ENCODE peak calls at places on chromosomes 1 and 21, in nine cellular contexts. B is stomach, K is H54, P is H1, N is tibial nerve, Q is esophagus squamous epithelium, X is NB4, W is body of pancreas, I is endothelial cell of umbilical vein. A is an unnamed sample.

GRCh38 chr1:203124546-203125317 is 2.8 kb upstream of the ADORA1 start:
- DNase-seq in B (no peak), K (no peak), P (no peak), N (no peak), Q (no peak), X (no peak), W (no peak), I (no peak), A (no peak)

GRCh38 chr1:42266253-42267135 is 68.5 kb downstream of the FOXJ3 start:
- DNase-seq in B (no peak), K (no peak), P (no peak), N (no peak), Q (no peak), X (no peak), W (peak), I (peak), A (no peak)

GRCh38 chr1:5279127-5279526 is 624.7 kb downstream of the AJAP1 start:
- DNase-seq in B (no peak), K (no peak), P (no peak), N (no peak), Q (no peak), X (no peak), W (no peak), I (no peak), A (no peak)

GRCh38 chr21:34946385-34947121 is 102.5 kb downstream of the RUNX1 start:
- DNase-seq in B (no peak), K (no peak), P (no peak), N (no peak), Q (no peak), X (peak), W (no peak), I (no peak), A (peak)

GRCh38 chr1:246428542-246429308 is 78.4 kb downstream of the SMYD3 start:
- DNase-seq in B (no peak), K (peak), P (no peak), N (no peak), Q (no peak), X (peak), W (no peak), I (no peak), A (peak)

GRCh38 chr1:65260851-65261473 is 48.4 kb upstream of the DNAJC6 start:
- DNase-seq in B (no peak), K (peak), P (no peak), N (no peak), Q (no peak), X (peak), W (no peak), I (no peak), A (peak)

GRCh38 chr1:245809361-245809760 is 654.6 kb downstream of the KIF26B start:
- DNase-seq in B (no peak), K (no peak), P (no peak), N (no peak), Q (no peak), X (peak), W (no peak), I (no peak), A (no peak)

GRCh38 chr1:93061895-93062792 is 16.9 kb upstream of the MTF2 start:
- DNase-seq in B (peak), K (no peak), P (no peak), N (no peak), Q (no peak), X (peak), W (peak), I (peak), A (peak)

GRCh38 chr1:156821801-156822200 is 5.2 kb upstream of the SH2D2A start:
- DNase-seq in B (no peak), K (no peak), P (no peak), N (no peak), Q (no peak), X (no peak), W (no peak), I (no peak), A (no peak)

GRCh38 chr1:33056426-33056825 is 19.7 kb upstream of the AK2 start:
- DNase-seq in B (no peak), K (no peak), P (no peak), N (no peak), Q (no peak), X (no peak), W (no peak), I (no peak), A (no peak)

GRCh38 chr1:48741380-48741779 is 35.3 kb downstream of the BEND5 start:
- DNase-seq in B (no peak), K (no peak), P (no peak), N (no peak), Q (no peak), X (no peak), W (no peak), I (no peak), A (no peak)

GRCh38 chr21:41482321-41482720 is 25.6 kb downstream of the TMPRSS2 start:
- DNase-seq in B (no peak), K (no peak), P (no peak), N (no peak), Q (no peak), X (no peak), W (no peak), I (no peak), A (no peak)

GRCh38 chr1:25616932-25617625 is 488 bp downstream of the MAN1C1 start:
- DNase-seq in B (no peak), K (no peak), P (no peak), N (no peak), Q (no peak), X (peak), W (peak), I (no peak), A (peak)

GRCh38 chr1:107695341-107695740 is 269.6 kb downstream of the VAV3 start:
- DNase-seq in B (no peak), K (no peak), P (no peak), N (no peak), Q (no peak), X (no peak), W (no peak), I (no peak), A (no peak)

GRCh38 chr1:57986432-57986831 is 560.1 kb downstream of the OMA1 start:
- DNase-seq in B (no peak), K (no peak), P (no peak), N (no peak), Q (no peak), X (peak), W (no peak), I (no peak), A (no peak)

GRCh38 chr1:57983441-57983840 is 559.6 kb upstream of the DAB1 start:
- DNase-seq in B (no peak), K (no peak), P (no peak), N (no peak), Q (no peak), X (no peak), W (no peak), I (no peak), A (no peak)

GRCh38 chr1:57982852-57983251 is 559.0 kb upstream of the DAB1 start:
- DNase-seq in B (no peak), K (no peak), P (no peak), N (no peak), Q (no peak), X (no peak), W (no peak), I (no peak), A (no peak)

GRCh38 chr1:57991289-57991688 is 555.2 kb downstream of the OMA1 start:
- DNase-seq in B (no peak), K (no peak), P (no peak), N (no peak), Q (no peak), X (no peak), W (no peak), I (no peak), A (no peak)

DNA sequence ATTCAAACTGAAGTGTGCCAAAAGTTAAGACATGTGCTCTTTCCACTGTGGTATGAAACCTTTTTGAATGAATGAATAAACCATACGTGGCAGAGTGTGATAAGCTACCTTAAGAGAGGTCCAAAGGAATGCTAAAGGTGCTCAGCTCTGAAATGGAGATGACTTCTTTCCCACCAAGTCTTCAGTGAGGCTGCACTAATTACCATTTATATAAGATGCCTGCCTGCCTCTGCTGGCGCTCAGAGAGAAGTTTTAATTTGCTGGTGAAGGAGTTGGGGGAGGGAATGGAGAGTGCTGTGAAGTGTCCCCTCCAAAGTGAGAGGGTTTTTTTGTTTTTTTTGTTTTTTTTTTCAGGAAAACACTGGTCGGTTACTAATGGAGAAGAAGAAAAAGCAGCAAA is 559.0 kb downstream of the OMA1 start:
- DNase-seq in B (no peak), K (no peak), P (no peak), N (no peak), Q (no peak), X (no peak), W (no peak), I (no peak), A (no peak)
- TF ChIP-seq POLR2A in B (no peak), K (no peak), P (no peak), N (no peak), Q (no peak), X (no peak), W (no peak), I (no peak), A (no peak)

DNA sequence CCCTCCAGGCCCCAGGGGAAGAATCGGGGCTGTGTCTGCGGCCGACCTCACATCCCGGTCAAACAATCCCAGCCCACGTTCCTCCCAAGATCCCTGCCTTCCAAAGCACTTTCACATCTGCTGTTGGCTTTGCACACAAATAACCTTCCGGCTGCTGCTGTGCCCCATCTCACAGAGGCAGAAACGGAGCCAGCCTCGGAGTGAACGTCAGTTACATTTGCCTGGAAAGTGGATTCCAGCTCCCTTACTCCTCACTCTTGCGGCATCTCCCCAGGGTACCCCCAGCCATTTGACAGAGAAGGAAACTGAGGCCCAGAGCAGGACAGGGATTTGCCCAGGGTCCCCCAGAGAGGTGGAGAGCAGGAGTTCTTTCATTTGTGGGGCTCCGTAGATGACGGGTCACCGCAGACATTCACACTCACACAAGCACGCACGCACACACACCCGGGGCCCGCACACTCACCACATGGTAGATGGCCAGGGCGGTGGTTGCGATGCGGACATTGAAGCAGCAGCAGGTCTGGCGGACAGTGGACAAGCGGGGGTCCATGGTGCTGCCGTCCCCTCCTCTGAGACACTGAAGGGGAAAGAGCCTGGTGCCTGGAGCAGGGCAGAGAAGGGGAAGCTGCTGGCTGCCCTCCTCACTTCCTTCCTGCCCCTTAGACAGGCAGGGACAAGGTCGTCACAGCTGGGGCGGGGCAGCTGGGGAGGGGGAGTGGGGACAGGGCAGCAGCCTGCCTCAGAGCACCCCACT is at the start of gene LAPTM5:
- DNase-seq in B (peak), K (no peak), P (no peak), N (no peak), Q (no peak), X (peak), W (peak), I (peak), A (peak)
- TF ChIP-seq POLR2A in B (no peak), K (no peak), P (no peak), N (no peak), Q (peak), X (peak), W (no peak), I (peak), A (peak)

GRCh38 chr1:174877208-174877673 is 122.5 kb upstream of the CACYBP start:
- DNase-seq in B (peak), K (no peak), P (no peak), N (no peak), Q (no peak), X (no peak), W (peak), I (no peak), A (peak)

GRCh38 chr1:174871886-174872285 is 127.9 kb upstream of the CACYBP start:
- DNase-seq in B (no peak), K (no peak), P (no peak), N (no peak), Q (no peak), X (no peak), W (no peak), I (no peak), A (no peak)

GRCh38 chr1:174874337-174875053 is 125.3 kb upstream of the CACYBP start:
- DNase-seq in B (peak), K (no peak), P (no peak), N (no peak), Q (no peak), X (no peak), W (peak), I (no peak), A (peak)

GRCh38 chr1:174872615-174873058 is 127.1 kb upstream of the CACYBP start:
- DNase-seq in B (no peak), K (no peak), P (no peak), N (no peak), Q (no peak), X (no peak), W (no peak), I (no peak), A (peak)

DNA sequence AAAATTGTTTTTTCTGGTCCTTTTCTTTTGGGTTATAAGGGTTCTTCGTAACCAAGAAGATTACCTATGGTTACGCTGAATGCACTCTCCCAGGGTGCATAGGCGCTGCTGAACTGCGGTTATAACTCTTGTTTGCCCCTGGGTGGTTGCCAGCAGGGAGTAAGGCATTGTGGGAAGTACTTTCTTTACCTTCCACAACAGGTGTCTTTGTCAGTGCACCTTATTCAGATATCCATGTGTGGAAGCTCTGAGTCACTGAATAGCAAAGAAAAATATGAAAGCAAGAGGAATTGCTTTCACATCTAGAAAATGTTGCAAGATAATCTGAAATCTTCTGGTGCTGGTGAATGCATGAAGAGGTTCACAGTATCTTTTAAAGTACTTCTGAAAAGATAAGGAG is 124.4 kb upstream of the CACYBP start:
- DNase-seq in B (peak), K (no peak), P (no peak), N (no peak), Q (no peak), X (no peak), W (peak), I (no peak), A (no peak)
- TF ChIP-seq POLR2A in B (no peak), K (no peak), P (no peak), N (no peak), Q (no peak), X (no peak), W (no peak), I (no peak), A (no peak)

DNA sequence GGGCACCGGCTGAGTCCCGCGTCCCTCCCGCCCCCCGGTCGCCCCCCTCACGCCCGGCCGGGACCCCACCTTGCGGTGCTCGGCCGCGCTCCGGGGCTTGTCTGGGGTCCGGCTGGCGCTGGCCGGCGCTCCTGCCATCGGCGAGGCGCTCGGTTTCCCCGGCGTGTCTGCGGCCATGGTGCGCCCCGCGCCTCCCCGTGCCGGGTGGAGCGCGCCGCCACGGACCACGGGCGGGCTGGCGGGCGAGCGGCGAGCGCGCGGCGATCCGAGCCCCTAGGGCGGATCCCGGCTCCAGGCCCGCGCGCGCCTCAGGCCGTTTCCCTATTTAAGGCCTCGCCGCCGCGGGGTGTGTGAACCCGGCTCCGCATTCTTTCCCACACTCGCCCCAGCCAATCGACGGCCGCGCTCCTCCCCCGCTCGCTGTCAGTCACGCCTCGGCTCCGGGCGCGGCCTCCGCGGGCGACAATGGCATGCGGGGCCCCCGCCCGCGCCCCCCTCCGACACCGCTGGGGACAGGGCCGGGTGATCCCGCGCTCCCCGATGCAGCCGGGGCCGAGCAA is at the start of gene HES4:
- DNase-seq in B (peak), K (peak), P (no peak), N (peak), Q (no peak), X (peak), W (peak), I (peak), A (peak)
- TF ChIP-seq POLR2A in B (no peak), K (peak), P (no peak), N (peak), Q (peak), X (no peak), W (peak), I (peak), A (no peak)

GRCh38 chr1:115173151-115173550 is 83.8 kb upstream of the TSPAN2 start:
- DNase-seq in B (no peak), K (no peak), P (no peak), N (no peak), Q (no peak), X (no peak), W (no peak), I (no peak), A (no peak)
- TF ChIP-seq POLR2A in B (no peak), K (no peak), P (no peak), N (no peak), Q (no peak), X (no peak), W (no peak), I (no peak), A (no peak)

GRCh38 chr1:231039161-231040018 is 664 bp downstream of the FAM89A start:
- DNase-seq in B (no peak), K (no peak), P (no peak), N (no peak), Q (no peak), X (peak), W (peak), I (no peak), A (peak)

GRCh38 chr1:231040800-231041704 is 998 bp upstream of the FAM89A start:
- DNase-seq in B (no peak), K (no peak), P (no peak), N (no peak), Q (no peak), X (no peak), W (peak), I (no peak), A (peak)

GRCh38 chr1:231037585-231038517 is 2.2 kb downstream of the FAM89A start:
- DNase-seq in B (no peak), K (no peak), P (no peak), N (no peak), Q (no peak), X (peak), W (no peak), I (no peak), A (peak)

GRCh38 chr1:231041705-231042261 is 1.7 kb upstream of the FAM89A start:
- DNase-seq in B (no peak), K (no peak), P (no peak), N (no peak), Q (no peak), X (no peak), W (no peak), I (no peak), A (peak)

DNA sequence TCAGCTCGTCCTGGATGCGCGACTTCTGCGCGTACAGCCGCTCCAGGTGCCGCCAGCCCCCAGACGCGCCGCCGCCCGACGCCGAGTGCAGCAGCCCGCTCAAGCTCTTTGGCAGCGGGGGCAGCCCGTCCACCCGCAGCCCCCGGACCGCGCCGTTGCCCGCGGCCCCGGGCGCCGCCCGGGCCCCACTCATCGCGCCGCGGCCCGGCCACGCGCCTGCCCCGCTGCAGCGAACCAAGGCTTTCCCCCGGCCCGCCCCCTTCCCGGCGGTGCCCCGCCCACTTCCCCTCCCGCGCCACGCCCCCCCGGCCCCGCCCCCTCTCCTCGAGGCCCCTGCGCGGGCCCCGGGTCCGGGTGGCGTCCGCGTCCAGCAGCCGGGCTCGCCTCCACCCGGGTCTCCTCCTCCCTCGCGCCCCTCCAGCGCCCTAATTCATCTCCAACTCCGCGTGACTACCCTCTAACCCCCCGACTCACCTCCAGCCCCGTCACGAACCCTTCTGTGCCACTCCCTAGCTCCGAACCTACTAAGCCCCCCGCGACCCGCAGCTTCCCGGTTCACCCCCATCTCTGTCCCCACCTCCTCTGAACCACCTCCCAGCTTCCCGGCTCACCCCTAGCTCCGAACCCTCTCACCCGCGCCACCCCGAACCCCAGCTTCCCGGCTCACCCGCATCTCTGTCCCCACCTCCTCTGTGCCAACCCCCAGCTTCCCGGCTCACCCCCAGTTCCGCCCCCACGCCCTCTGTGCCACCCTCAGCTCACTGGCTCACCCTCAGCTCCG is at the start of gene FAM89A:
- DNase-seq in B (peak), K (peak), P (no peak), N (peak), Q (no peak), X (peak), W (peak), I (no peak), A (peak)
- TF ChIP-seq POLR2A in B (no peak), K (peak), P (no peak), N (no peak), Q (no peak), X (peak), W (no peak), I (no peak), A (peak)

GRCh38 chr1:9041116-9041779 is 15.0 kb upstream of the SLC2A7 start:
- DNase-seq in B (no peak), K (no peak), P (no peak), N (no peak), Q (no peak), X (no peak), W (no peak), I (no peak), A (no peak)
- TF ChIP-seq POLR2A in B (no peak), K (no peak), P (no peak), N (no peak), Q (no peak), X (no peak), W (no peak), I (no peak), A (no peak)

A was measured in erythroblast.